ENCODE peak calls at places on chromosomes 5 and 9, in nine cellular contexts. One of them, this sample, is unnamed.

GRCh38 chr5:151024440-151024839 is 4.0 kb downstream of the GPX3 start:
- DNase-seq in nucleus accumbens: no peak
- DNase-seq in stimulated activated CD4-positive, alpha-beta T cell treated with anti-CD3 and anti-CD28 coated beads, Interleukin-4, amount 100 ng/mL, for 48 hours: no peak
- DNase-seq in amniotic epithelial cell: no peak
- DNase-seq in activated naive CD8-positive, alpha-beta T cell treated with anti-CD3 and anti-CD28 coated beads for 36 hours: no peak
- DNase-seq in MCF 10A: peak
- DNase-seq in A549: no peak
- DNase-seq in AG04450: no peak
- DNase-seq in activated gamma-delta T cell treated with anti-CD3 and anti-CD28 coated beads, Interleukin-2, amount 50 U/mL, for 16 hours: no peak
- DNase-seq in this sample: no peak

GRCh38 chr5:103808464-103809106 is 246.0 kb upstream of the NUDT12 start:
- DNase-seq in nucleus accumbens: peak
- DNase-seq in stimulated activated CD4-positive, alpha-beta T cell treated with anti-CD3 and anti-CD28 coated beads, Interleukin-4, amount 100 ng/mL, for 48 hours: no peak
- DNase-seq in amniotic epithelial cell: peak
- DNase-seq in activated naive CD8-positive, alpha-beta T cell treated with anti-CD3 and anti-CD28 coated beads for 36 hours: no peak
- DNase-seq in MCF 10A: peak
- DNase-seq in A549: peak
- DNase-seq in AG04450: peak
- DNase-seq in activated gamma-delta T cell treated with anti-CD3 and anti-CD28 coated beads, Interleukin-2, amount 50 U/mL, for 16 hours: no peak
- DNase-seq in this sample: peak

GRCh38 chr9:69671904-69672827 is at the start of gene APBA1:
- DNase-seq in nucleus accumbens: peak
- DNase-seq in stimulated activated CD4-positive, alpha-beta T cell treated with anti-CD3 and anti-CD28 coated beads, Interleukin-4, amount 100 ng/mL, for 48 hours: peak
- DNase-seq in amniotic epithelial cell: peak
- DNase-seq in activated naive CD8-positive, alpha-beta T cell treated with anti-CD3 and anti-CD28 coated beads for 36 hours: peak
- DNase-seq in MCF 10A: no peak
- DNase-seq in A549: peak
- DNase-seq in AG04450: no peak
- DNase-seq in activated gamma-delta T cell treated with anti-CD3 and anti-CD28 coated beads, Interleukin-2, amount 50 U/mL, for 16 hours: no peak
- DNase-seq in this sample: peak

GRCh38 chr5:39433838-39434237 is 9.1 kb upstream of the DAB2 start:
- DNase-seq in nucleus accumbens: no peak
- DNase-seq in stimulated activated CD4-positive, alpha-beta T cell treated with anti-CD3 and anti-CD28 coated beads, Interleukin-4, amount 100 ng/mL, for 48 hours: no peak
- DNase-seq in amniotic epithelial cell: no peak
- DNase-seq in activated naive CD8-positive, alpha-beta T cell treated with anti-CD3 and anti-CD28 coated beads for 36 hours: no peak
- DNase-seq in MCF 10A: no peak
- DNase-seq in A549: no peak
- DNase-seq in AG04450: no peak
- DNase-seq in activated gamma-delta T cell treated with anti-CD3 and anti-CD28 coated beads, Interleukin-2, amount 50 U/mL, for 16 hours: no peak
- DNase-seq in this sample: no peak

GRCh38 chr9:99307846-99308245 is 85.8 kb downstream of the SEC61B start:
- DNase-seq in nucleus accumbens: no peak
- DNase-seq in stimulated activated CD4-positive, alpha-beta T cell treated with anti-CD3 and anti-CD28 coated beads, Interleukin-4, amount 100 ng/mL, for 48 hours: no peak
- DNase-seq in amniotic epithelial cell: no peak
- DNase-seq in activated naive CD8-positive, alpha-beta T cell treated with anti-CD3 and anti-CD28 coated beads for 36 hours: no peak
- DNase-seq in MCF 10A: no peak
- DNase-seq in A549: no peak
- DNase-seq in AG04450: no peak
- DNase-seq in activated gamma-delta T cell treated with anti-CD3 and anti-CD28 coated beads, Interleukin-2, amount 50 U/mL, for 16 hours: no peak
- DNase-seq in this sample: no peak

GRCh38 chr5:113166710-113167366 is 190.2 kb downstream of the DCP2 start:
- DNase-seq in nucleus accumbens: no peak
- DNase-seq in stimulated activated CD4-positive, alpha-beta T cell treated with anti-CD3 and anti-CD28 coated beads, Interleukin-4, amount 100 ng/mL, for 48 hours: no peak
- DNase-seq in amniotic epithelial cell: peak
- DNase-seq in activated naive CD8-positive, alpha-beta T cell treated with anti-CD3 and anti-CD28 coated beads for 36 hours: no peak
- DNase-seq in MCF 10A: peak
- DNase-seq in A549: peak
- DNase-seq in AG04450: peak
- DNase-seq in activated gamma-delta T cell treated with anti-CD3 and anti-CD28 coated beads, Interleukin-2, amount 50 U/mL, for 16 hours: no peak
- DNase-seq in this sample: peak

GRCh38 chr9:114720296-114720695 is 38.3 kb upstream of the TEX48 start:
- DNase-seq in nucleus accumbens: no peak
- DNase-seq in stimulated activated CD4-positive, alpha-beta T cell treated with anti-CD3 and anti-CD28 coated beads, Interleukin-4, amount 100 ng/mL, for 48 hours: no peak
- DNase-seq in amniotic epithelial cell: no peak
- DNase-seq in activated naive CD8-positive, alpha-beta T cell treated with anti-CD3 and anti-CD28 coated beads for 36 hours: no peak
- DNase-seq in MCF 10A: peak
- DNase-seq in A549: no peak
- DNase-seq in AG04450: no peak
- DNase-seq in activated gamma-delta T cell treated with anti-CD3 and anti-CD28 coated beads, Interleukin-2, amount 50 U/mL, for 16 hours: no peak
- DNase-seq in this sample: peak

GRCh38 chr5:140073296-140073695 is 30.2 kb upstream of the NRG2 start:
- DNase-seq in nucleus accumbens: no peak
- DNase-seq in stimulated activated CD4-positive, alpha-beta T cell treated with anti-CD3 and anti-CD28 coated beads, Interleukin-4, amount 100 ng/mL, for 48 hours: no peak
- DNase-seq in amniotic epithelial cell: peak
- DNase-seq in activated naive CD8-positive, alpha-beta T cell treated with anti-CD3 and anti-CD28 coated beads for 36 hours: no peak
- DNase-seq in MCF 10A: peak
- DNase-seq in A549: no peak
- DNase-seq in AG04450: no peak
- DNase-seq in activated gamma-delta T cell treated with anti-CD3 and anti-CD28 coated beads, Interleukin-2, amount 50 U/mL, for 16 hours: no peak
- DNase-seq in this sample: no peak

GRCh38 chr5:5932824-5933223 is 445.5 kb downstream of the MED10 start:
- DNase-seq in nucleus accumbens: no peak
- DNase-seq in stimulated activated CD4-positive, alpha-beta T cell treated with anti-CD3 and anti-CD28 coated beads, Interleukin-4, amount 100 ng/mL, for 48 hours: no peak
- DNase-seq in amniotic epithelial cell: no peak
- DNase-seq in activated naive CD8-positive, alpha-beta T cell treated with anti-CD3 and anti-CD28 coated beads for 36 hours: no peak
- DNase-seq in MCF 10A: no peak
- DNase-seq in A549: no peak
- DNase-seq in AG04450: no peak
- DNase-seq in activated gamma-delta T cell treated with anti-CD3 and anti-CD28 coated beads, Interleukin-2, amount 50 U/mL, for 16 hours: no peak
- DNase-seq in this sample: no peak

GRCh38 chr9:117253256-117253655 is 161.6 kb downstream of the ASTN2 start:
- DNase-seq in nucleus accumbens: no peak
- DNase-seq in stimulated activated CD4-positive, alpha-beta T cell treated with anti-CD3 and anti-CD28 coated beads, Interleukin-4, amount 100 ng/mL, for 48 hours: no peak
- DNase-seq in amniotic epithelial cell: no peak
- DNase-seq in activated naive CD8-positive, alpha-beta T cell treated with anti-CD3 and anti-CD28 coated beads for 36 hours: no peak
- DNase-seq in MCF 10A: no peak
- DNase-seq in A549: no peak
- DNase-seq in AG04450: no peak
- DNase-seq in activated gamma-delta T cell treated with anti-CD3 and anti-CD28 coated beads, Interleukin-2, amount 50 U/mL, for 16 hours: no peak
- DNase-seq in this sample: no peak

GRCh38 chr5:88298425-88298824 is 29.8 kb upstream of the TMEM161B start:
- DNase-seq in nucleus accumbens: no peak
- DNase-seq in stimulated activated CD4-positive, alpha-beta T cell treated with anti-CD3 and anti-CD28 coated beads, Interleukin-4, amount 100 ng/mL, for 48 hours: no peak
- DNase-seq in amniotic epithelial cell: peak
- DNase-seq in activated naive CD8-positive, alpha-beta T cell treated with anti-CD3 and anti-CD28 coated beads for 36 hours: no peak
- DNase-seq in MCF 10A: peak
- DNase-seq in A549: no peak
- DNase-seq in AG04450: peak
- DNase-seq in activated gamma-delta T cell treated with anti-CD3 and anti-CD28 coated beads, Interleukin-2, amount 50 U/mL, for 16 hours: no peak
- DNase-seq in this sample: peak

GRCh38 chr9:124290743-124291554 is 33.2 kb downstream of the NEK6 start:
- DNase-seq in nucleus accumbens: no peak
- DNase-seq in stimulated activated CD4-positive, alpha-beta T cell treated with anti-CD3 and anti-CD28 coated beads, Interleukin-4, amount 100 ng/mL, for 48 hours: no peak
- DNase-seq in amniotic epithelial cell: no peak
- DNase-seq in activated naive CD8-positive, alpha-beta T cell treated with anti-CD3 and anti-CD28 coated beads for 36 hours: no peak
- DNase-seq in MCF 10A: no peak
- DNase-seq in A549: no peak
- DNase-seq in AG04450: no peak
- DNase-seq in activated gamma-delta T cell treated with anti-CD3 and anti-CD28 coated beads, Interleukin-2, amount 50 U/mL, for 16 hours: no peak
- DNase-seq in this sample: no peak

GRCh38 chr5:4868140-4868735 is 271.9 kb upstream of the ADAMTS16 start:
- DNase-seq in nucleus accumbens: peak
- DNase-seq in stimulated activated CD4-positive, alpha-beta T cell treated with anti-CD3 and anti-CD28 coated beads, Interleukin-4, amount 100 ng/mL, for 48 hours: peak
- DNase-seq in amniotic epithelial cell: peak
- DNase-seq in activated naive CD8-positive, alpha-beta T cell treated with anti-CD3 and anti-CD28 coated beads for 36 hours: peak
- DNase-seq in MCF 10A: peak
- DNase-seq in A549: peak
- DNase-seq in AG04450: no peak
- DNase-seq in activated gamma-delta T cell treated with anti-CD3 and anti-CD28 coated beads, Interleukin-2, amount 50 U/mL, for 16 hours: no peak
- DNase-seq in this sample: no peak